ENCODE peak calls at places on chromosomes 5 and 9, in ten cellular contexts. C, F, H, X, L, B, T, R, I and K are unnamed samples. For H3K36me3 and H3K4me1, the result is how much of the 10 kb centered on the place peaks cover.

GRCh38 chr5:155605898-155606297 is 592.3 kb downstream of the KIF4B start:
- DNase-seq in B (no peak), T (no peak), R (no peak), F (no peak), H (no peak), I (no peak), C (no peak), X (no peak), L (no peak), K (no peak)

GRCh38 chr9:92527832-92528536 is 7.8 kb downstream of the ECM2 start:
- DNase-seq in F (no peak), H (no peak), T (no peak), L (no peak), R (no peak), B (no peak), C (no peak), I (no peak), X (no peak), K (no peak)

GRCh38 chr5:32504923-32505596 is 60.5 kb upstream of the ZFR start:
- DNase-seq in R (no peak), I (peak), X (no peak), T (peak), C (no peak), H (peak), L (peak), F (peak), B (no peak), K (no peak)

GRCh38 chr5:96765043-96765442 is 42.7 kb downstream of the ERAP1 start:
- DNase-seq in X (no peak), C (no peak), T (no peak), R (no peak), B (no peak), I (no peak), H (no peak), L (no peak), F (no peak), K (no peak)

GRCh38 chr5:116766470-116766947 is 191.9 kb upstream of the SEMA6A start:
- DNase-seq in T (no peak), H (no peak), B (no peak), X (no peak), I (peak), R (no peak), L (no peak), F (no peak), C (no peak), K (no peak)

GRCh38 chr9:16090907-16091629 is 538.2 kb downstream of the CCDC171 start:
- DNase-seq in L (no peak), R (no peak), C (no peak), F (no peak), I (no peak), H (no peak), B (no peak), X (no peak), T (no peak), K (no peak)

GRCh38 chr9:85089188-85089969 is 419.9 kb downstream of the NTRK2 start:
- DNase-seq in F (no peak), B (no peak), X (no peak), C (no peak), R (no peak), L (no peak), I (no peak), H (no peak), T (peak), K (no peak)

GRCh38 chr9:1125741-1126140 is 75.6 kb downstream of the DMRT2 start:
- DNase-seq in C (no peak), L (no peak), I (no peak), B (no peak), R (no peak), X (no peak), F (no peak), H (no peak), T (no peak), K (no peak)

GRCh38 chr5:66343370-66344071 is 199.4 kb downstream of the SREK1 start:
- DNase-seq in X (no peak), H (no peak), R (no peak), C (no peak), T (no peak), F (no peak), I (no peak), L (no peak), B (no peak), K (no peak)

GRCh38 chr5:147901555-147901954 is 4.8 kb downstream of the C5orf46 start:
- DNase-seq in R (no peak), F (no peak), C (peak), L (peak), B (no peak), X (no peak), H (no peak), T (peak), I (no peak), K (peak)

GRCh38 chr5:172852490-172853354 is 18.7 kb downstream of the ERGIC1 start:
- DNase-seq in F (no peak), B (no peak), H (peak), T (no peak), X (peak), L (no peak), C (no peak), I (no peak), R (no peak), K (no peak)

GRCh38 chr9:138085568-138085967 is 208.0 kb downstream of the CACNA1B start:
- DNase-seq in F (no peak), L (no peak), C (no peak), T (no peak), X (no peak), H (no peak), R (no peak), I (no peak), B (no peak), K (no peak)

GRCh38 chr9:125663127-125663526 is 43.9 kb downstream of the MAPKAP1 start:
- DNase-seq in F (no peak), H (no peak), R (no peak), T (no peak), B (no peak), L (no peak), X (no peak), I (no peak), C (no peak), K (no peak)

GRCh38 chr5:42944989-42945388 is 95.1 kb downstream of the ANXA2R start:
- DNase-seq in B (no peak), H (no peak), X (no peak), L (no peak), C (no peak), I (no peak), T (no peak), F (no peak), R (no peak), K (no peak)

GRCh38 chr9:135070198-135070951 is 17.1 kb upstream of the OLFM1 start:
- DNase-seq in R (no peak), C (no peak), L (peak), X (no peak), I (no peak), H (no peak), F (no peak), B (no peak), T (no peak), K (peak)

DNA sequence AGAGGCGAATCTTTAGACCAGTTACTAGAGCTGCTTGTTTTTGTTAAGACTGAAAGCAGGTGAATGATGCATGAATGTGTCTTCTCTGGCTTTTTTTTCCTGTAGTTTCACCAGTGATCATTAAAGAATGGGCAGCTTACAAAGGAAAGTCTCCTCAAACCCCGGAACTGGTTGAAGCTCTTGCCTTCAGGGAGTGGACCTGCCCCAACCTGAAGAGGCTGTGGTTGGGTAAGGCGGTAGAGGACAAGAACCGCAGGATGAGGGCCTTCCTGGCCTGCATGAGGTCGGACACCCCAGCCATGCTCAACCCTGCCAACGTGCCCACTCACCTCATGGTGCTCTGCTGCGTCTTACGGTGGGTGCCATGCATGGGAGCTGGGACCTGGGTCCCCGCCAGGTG is 33.3 kb upstream of the PHF2 start:
- DNase-seq in X (no peak), T (no peak), I (no peak), F (no peak), C (no peak), R (no peak), L (no peak), H (no peak), B (no peak), K (no peak)
- H3K36me3 ChIP-seq in X (under half), T (under half), I (under half), F (half or more), C (under half), R (under half), L (under half), H (under half), B (under half), K (under half)

GRCh38 chr5:124480964-124481363 is 265.5 kb downstream of the ZNF608 start:
- DNase-seq in T (no peak), B (no peak), C (no peak), R (no peak), L (no peak), H (no peak), X (no peak), I (no peak), F (no peak), K (no peak)
- H3K27ac ChIP-seq in T (peak), B (no peak), C (no peak), R (no peak), L (no peak), H (no peak), X (no peak), I (no peak), F (no peak), K (no peak)

DNA sequence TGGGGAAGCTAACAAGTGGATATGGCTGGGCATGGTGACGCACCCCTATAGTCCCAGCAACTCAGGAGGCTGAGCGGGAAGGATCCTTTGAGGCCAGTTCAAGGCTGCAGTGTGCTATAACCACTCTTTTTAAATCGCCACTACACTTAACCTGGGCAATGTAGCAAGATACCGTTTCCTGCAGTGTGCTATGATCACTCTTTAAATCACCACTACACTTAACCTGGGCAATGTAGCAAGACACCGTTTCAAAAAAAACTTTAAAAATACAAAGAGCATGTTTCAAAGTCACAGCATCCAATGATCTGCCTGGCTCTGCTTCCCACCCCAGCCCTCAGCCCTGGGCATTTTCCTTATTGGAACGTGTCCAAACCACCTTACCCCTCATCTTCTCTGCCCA is 14.5 kb downstream of the GRHPR start:
- DNase-seq in R (no peak), F (no peak), B (no peak), H (no peak), X (no peak), L (no peak), C (no peak), I (no peak), T (no peak), K (no peak)
- H3K4me1 ChIP-seq in R (under half), F (under half), B (under half), H (under half), X (under half), L (under half), C (under half), I (under half), T (under half), K (under half)

DNA sequence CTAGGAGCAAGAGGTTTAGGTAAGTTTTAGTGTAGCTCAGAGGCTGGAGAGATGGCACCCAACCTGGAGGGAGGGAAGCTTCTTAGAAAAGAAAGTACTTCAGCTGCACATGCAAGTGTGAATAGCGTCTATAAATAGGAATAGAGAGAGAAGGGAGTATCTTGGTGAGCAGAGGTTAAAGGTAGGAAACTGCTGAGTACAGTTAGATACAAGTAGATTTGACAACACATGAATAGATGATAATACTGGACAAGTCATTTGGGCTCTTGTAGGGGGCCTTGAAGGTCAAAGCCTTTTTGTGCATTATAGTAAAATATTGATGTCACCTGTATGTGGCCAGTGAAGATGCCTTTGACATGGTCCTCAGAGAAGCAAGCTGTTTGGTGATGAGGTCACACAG is 34.2 kb downstream of the ANP32B start:
- DNase-seq in I (no peak), H (no peak), T (peak), F (no peak), C (no peak), X (no peak), R (no peak), L (no peak), B (no peak), K (no peak)
- H3K36me3 ChIP-seq in I (under half), H (under half), T (under half), F (half or more), C (under half), X (half or more), R (under half), L (half or more), B (under half), K (under half)

GRCh38 chr9:111720170-111720569 is 58.8 kb downstream of the GNG10 start:
- DNase-seq in B (no peak), H (no peak), C (no peak), X (no peak), F (no peak), R (no peak), T (no peak), I (no peak), L (no peak), K (no peak)

GRCh38 chr9:111715471-111715870 is 54.1 kb downstream of the GNG10 start:
- DNase-seq in X (no peak), I (no peak), L (no peak), T (no peak), R (no peak), F (no peak), C (no peak), H (no peak), B (no peak), K (no peak)

GRCh38 chr9:111719541-111719940 is 58.1 kb downstream of the GNG10 start:
- DNase-seq in H (no peak), C (no peak), F (no peak), X (no peak), T (no peak), I (no peak), B (no peak), R (no peak), L (no peak), K (no peak)
- H3K27ac ChIP-seq in H (no peak), C (no peak), F (no peak), X (no peak), T (no peak), I (no peak), B (no peak), R (no peak), L (no peak), K (no peak)

DNA sequence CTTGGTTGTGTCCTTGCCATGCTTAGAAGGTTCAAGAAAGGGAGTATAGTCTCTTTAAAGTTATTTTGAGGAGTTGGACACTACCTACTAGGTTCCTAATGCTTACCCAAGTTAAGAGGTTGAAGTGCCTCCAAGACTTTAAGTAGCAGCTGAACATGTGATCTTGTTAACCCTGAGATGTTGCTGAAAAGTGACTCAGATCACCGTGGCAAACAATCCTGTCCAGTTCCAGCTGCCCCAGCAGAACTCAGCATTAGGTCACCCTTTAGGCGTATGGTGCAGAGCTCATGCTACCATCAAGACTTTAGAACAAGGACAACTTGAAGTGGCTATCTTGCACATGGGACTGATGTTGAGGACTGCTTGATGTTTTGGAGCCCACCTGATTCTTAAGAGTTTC is 22.5 kb downstream of the ZNF462 start:
- DNase-seq in F (no peak), C (no peak), B (no peak), T (peak), H (peak), X (no peak), R (no peak), I (no peak), L (no peak), K (no peak)
- H3K4me1 ChIP-seq in F (under half), C (under half), B (under half), T (under half), H (half or more), X (under half), R (under half), I (under half), L (under half), K (under half)

GRCh38 chr9:120859361-120859760 is 16.6 kb upstream of the PSMD5 start:
- DNase-seq in R (no peak), L (no peak), H (no peak), F (no peak), C (no peak), B (no peak), I (no peak), T (no peak), X (no peak), K (no peak)
- H3K36me3 ChIP-seq in R (under half), L (half or more), H (under half), F (half or more), C (half or more), B (half or more), I (under half), T (under half), X (under half), K (under half)

DNA sequence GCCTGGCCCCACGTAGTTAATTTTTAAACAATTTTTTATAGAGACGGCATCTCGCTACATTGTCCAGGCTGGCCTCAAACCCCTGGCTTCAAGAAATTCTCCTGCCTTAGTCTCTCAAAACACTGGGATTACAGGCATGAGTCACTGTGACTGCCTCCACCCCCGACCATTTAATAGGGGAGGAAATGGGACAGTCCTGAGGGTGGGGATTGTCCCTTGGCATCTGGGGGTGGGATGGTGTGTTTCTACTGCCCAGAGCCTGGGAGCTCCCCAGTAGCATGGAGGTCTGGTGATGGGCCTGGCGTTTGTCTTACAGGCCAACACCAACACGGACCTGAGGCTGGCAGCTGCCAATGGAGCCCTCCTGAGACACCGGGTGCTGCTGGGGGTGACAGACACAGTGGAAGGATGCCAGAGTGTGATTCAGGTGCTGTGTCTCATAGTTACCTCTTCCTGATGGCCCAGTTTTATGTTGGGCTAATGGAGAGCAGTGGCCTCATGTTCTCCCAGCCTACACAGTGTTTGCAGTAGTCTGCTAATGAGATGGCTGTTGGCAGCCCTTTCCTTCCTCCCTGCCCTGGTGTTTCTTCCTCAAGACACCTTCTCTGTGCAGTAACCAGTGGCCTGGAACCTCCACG is 22.5 kb downstream of the TMEM268 start:
- DNase-seq in L (no peak), H (no peak), T (no peak), B (no peak), C (no peak), F (no peak), X (no peak), I (no peak), R (no peak), K (no peak)
- H3K27ac ChIP-seq in L (no peak), H (no peak), T (no peak), B (no peak), C (no peak), F (no peak), X (no peak), I (no peak), R (no peak), K (no peak)

GRCh38 chr5:124701873-124702272 is 44.6 kb downstream of the ZNF608 start:
- DNase-seq in F (no peak), T (no peak), R (no peak), H (no peak), B (no peak), X (no peak), I (no peak), L (no peak), C (no peak), K (no peak)
- H3K4me1 ChIP-seq in F (under half), T (half or more), R (under half), H (half or more), B (under half), X (half or more), I (under half), L (under half), C (under half), K (under half)